ENCODE peak calls at places on chromosomes 6 and 20, in nine cellular contexts. F, L, X, W, B, N, V, P and A are unnamed samples.

GRCh38 chr6:72740135-72740534 is 118.3 kb downstream of the KCNQ5 start:
- DNase-seq in F (no peak), L (no peak), X (no peak), W (no peak), B (peak; percentile 65), N (no peak), V (no peak), P (no peak), A (no peak)

GRCh38 chr6:135270676-135271536 is 89.8 kb downstream of the MYB start:
- DNase-seq in F (peak; percentile 64), L (peak; percentile 42), X (peak; percentile 83), W (peak; percentile 44), B (no peak), N (no peak), V (no peak), P (no peak), A (peak; percentile 51)

GRCh38 chr6:109009761-109010612 is 84.7 kb downstream of the SESN1 start:
- DNase-seq in F (no peak), L (no peak), X (no peak), W (no peak), B (no peak), N (no peak), V (no peak), P (no peak), A (no peak)

GRCh38 chr20:52923123-52923543 is 49.0 kb upstream of the TSHZ2 start:
- DNase-seq in F (peak; percentile 38), L (no peak), X (no peak), W (no peak), B (no peak), N (no peak), V (peak; percentile 62), P (no peak), A (peak; percentile 32)

GRCh38 chr6:110703906-110704594 is 111.2 kb downstream of the CDK19 start:
- DNase-seq in F (no peak), L (no peak), X (no peak), W (no peak), B (no peak), N (no peak), V (no peak), P (no peak), A (no peak)

GRCh38 chr6:157613011-157613522 is 210.0 kb upstream of the SNX9 start:
- DNase-seq in F (peak; percentile 56), L (no peak), X (no peak), W (no peak), B (no peak), N (no peak), V (peak; percentile 64), P (no peak), A (peak; percentile 38)

GRCh38 chr20:967796-968742 is 34.0 kb downstream of the RSPO4 start:
- DNase-seq in F (no peak), L (no peak), X (no peak), W (no peak), B (peak; percentile 60), N (no peak), V (no peak), P (no peak), A (peak; percentile 13)

GRCh38 chr6:74969591-74970267 is 236.1 kb downstream of the COL12A1 start:
- DNase-seq in F (no peak), L (no peak), X (no peak), W (no peak), B (no peak), N (no peak), V (no peak), P (no peak), A (no peak)

GRCh38 chr6:21098134-21098533 is 495.4 kb upstream of the SOX4 start:
- DNase-seq in F (no peak), L (no peak), X (no peak), W (no peak), B (no peak), N (no peak), V (no peak), P (no peak), A (no peak)

GRCh38 chr20:37007898-37008649 is 56.6 kb upstream of the SAMHD1 start:
- DNase-seq in F (peak; percentile 21), L (no peak), X (no peak), W (no peak), B (peak; percentile 57), N (no peak), V (no peak), P (no peak), A (no peak)

GRCh38 chr20:48333707-48334106 is 494.1 kb downstream of the PREX1 start:
- DNase-seq in F (no peak), L (no peak), X (no peak), W (no peak), B (no peak), N (no peak), V (no peak), P (no peak), A (no peak)

GRCh38 chr6:19715166-19715558 is 122.0 kb upstream of the ID4 start:
- DNase-seq in F (no peak), L (no peak), X (no peak), W (no peak), B (no peak), N (no peak), V (no peak), P (no peak), A (no peak)

GRCh38 chr20:62508641-62509051 is 32.9 kb upstream of the GATA5 start:
- DNase-seq in F (no peak), L (no peak), X (no peak), W (no peak), B (no peak), N (no peak), V (no peak), P (no peak), A (peak; percentile 46)

GRCh38 chr20:19757487-19757972 is 528 bp upstream of the RIN2 start:
- DNase-seq in F (peak; percentile 83), L (peak; percentile 81), X (peak; percentile 74), W (peak; percentile 76), B (peak; percentile 59), N (peak; percentile 81), V (no peak), P (no peak), A (peak; percentile 34)

GRCh38 chr6:16706029-16706428 is 55.2 kb downstream of the ATXN1 start:
- DNase-seq in F (no peak), L (no peak), X (no peak), W (no peak), B (no peak), N (no peak), V (no peak), P (no peak), A (no peak)

GRCh38 chr6:147117580-147117979 is 86.6 kb upstream of the STXBP5 start:
- DNase-seq in F (no peak), L (no peak), X (no peak), W (no peak), B (no peak), N (no peak), V (no peak), P (no peak), A (no peak)

GRCh38 chr6:2353412-2354137 is 108.2 kb upstream of the GMDS start:
- DNase-seq in F (peak; percentile 73), L (peak; percentile 38), X (peak; percentile 78), W (peak; percentile 82), B (peak; percentile 61), N (peak; percentile 71), V (peak; percentile 41), P (peak; percentile 55), A (peak; percentile 68)

GRCh38 chr20:57600324-57601210 is 19.7 kb downstream of the ZBP1 start:
- DNase-seq in F (no peak), L (no peak), X (no peak), W (no peak), B (peak; percentile 48), N (no peak), V (no peak), P (no peak), A (no peak)

GRCh38 chr6:39218868-39219567 is 10.3 kb downstream of the KCNK5 start:
- DNase-seq in F (no peak), L (no peak), X (no peak), W (no peak), B (no peak), N (no peak), V (peak; percentile 1), P (no peak), A (no peak)
- TF ChIP-seq CTCF in F (no peak), L (no peak), X (no peak), W (no peak), B (no peak), N (no peak), V (no peak), P (no peak), A (no peak)

DNA sequence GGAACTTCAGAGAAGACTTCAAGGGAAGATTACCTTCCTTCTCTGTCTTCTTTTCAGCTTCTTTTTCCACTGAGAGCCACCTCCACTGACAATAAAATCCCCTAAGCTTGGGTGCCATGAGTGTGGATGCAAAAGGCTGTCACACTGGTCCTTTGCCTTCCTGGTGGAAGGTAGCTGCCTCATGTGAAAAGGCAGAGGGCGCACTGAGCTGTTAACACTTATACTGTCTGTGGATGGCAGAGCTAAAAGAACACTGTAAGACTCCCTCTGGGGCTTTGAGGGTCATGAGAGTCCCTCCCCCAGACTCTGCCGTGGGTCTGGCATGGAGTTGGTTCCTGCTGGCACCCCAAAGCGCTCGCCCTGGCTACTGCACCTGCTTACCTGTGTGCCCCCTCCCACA is 536.7 kb upstream of the IMPG1 start:
- DNase-seq in F (no peak), L (no peak), X (no peak), W (no peak), B (no peak), N (no peak), V (no peak), P (no peak), A (no peak)
- TF ChIP-seq CTCF in F (no peak), L (no peak), X (no peak), W (no peak), B (no peak), N (no peak), V (no peak), P (no peak), A (no peak)

GRCh38 chr20:25197173-25197869 is 1.8 kb downstream of the ENTPD6 start:
- DNase-seq in F (no peak), L (no peak), X (peak; percentile 53), W (no peak), B (no peak), N (no peak), V (no peak), P (no peak), A (peak; percentile 10)

GRCh38 chr20:25195962-25196700 is 619 bp downstream of the ENTPD6 start:
- DNase-seq in F (peak; percentile 66), L (peak; percentile 46), X (peak; percentile 87), W (peak; percentile 62), B (no peak), N (peak; percentile 56), V (no peak), P (peak; percentile 44), A (peak; percentile 3)

GRCh38 chr20:25194333-25194972 is 1.1 kb upstream of the ENTPD6 start:
- DNase-seq in F (no peak), L (peak; percentile 41), X (no peak), W (no peak), B (no peak), N (no peak), V (no peak), P (no peak), A (no peak)

GRCh38 chr20:25196701-25197120 is 1.2 kb downstream of the ENTPD6 start:
- DNase-seq in F (no peak), L (no peak), X (no peak), W (no peak), B (no peak), N (peak; percentile 29), V (no peak), P (no peak), A (peak; percentile 7)

GRCh38 chr20:25195014-25195961 is at the start of gene ENTPD6:
- DNase-seq in F (peak; percentile 96), L (peak; percentile 94), X (peak; percentile 96), W (peak; percentile 92), B (peak; percentile 98), N (peak; percentile 93), V (no peak), P (peak; percentile 90), A (peak; percentile 80)
- TF ChIP-seq CTCF in F (peak; percentile 12), L (peak; percentile 23), X (peak; percentile 12), W (no peak), B (peak; percentile 20), N (no peak), V (peak; percentile 15), P (no peak), A (no peak)

GRCh38 chr20:55004044-55004443 is 528.7 kb downstream of the DOK5 start:
- DNase-seq in F (peak; percentile 11), L (no peak), X (no peak), W (no peak), B (no peak), N (no peak), V (no peak), P (no peak), A (no peak)
- TF ChIP-seq CTCF in F (peak; percentile 14), L (no peak), X (no peak), W (no peak), B (no peak), N (no peak), V (no peak), P (peak; percentile 5), A (no peak)